ENCODE peak calls at places on chromosomes 12 and 14, in six cellular contexts. U is AG20443, E is NCI-H2171 treated with DMSO at 0.1 percent for 48 hours, I is NCI-H1436, Y is HEK293T, H is islet precursor cell. D is an unnamed sample.

GRCh38 chr14:71698027-71698426 is 234.2 kb upstream of the RGS6 start:
- DNase-seq in Y (no peak), H (no peak), U (no peak), E (no peak), I (no peak), D (no peak)

GRCh38 chr12:26297386-26298070 is 102.2 kb downstream of the SSPN start:
- DNase-seq in E (no peak), H (no peak), I (no peak), Y (no peak), U (no peak), D (no peak)

GRCh38 chr12:122813310-122813713 is 21.9 kb upstream of the HIP1R start:
- DNase-seq in E (no peak), H (no peak), Y (no peak), I (no peak), U (no peak), D (peak)

GRCh38 chr12:34399631-34400422 is 377.5 kb downstream of the ALG10 start:
- DNase-seq in U (peak), I (no peak), Y (peak), E (no peak), H (peak), D (peak)

GRCh38 chr14:76304536-76305473 is 71.1 kb upstream of the ESRRB start:
- DNase-seq in E (no peak), U (no peak), I (no peak), H (peak), Y (no peak), D (no peak)

GRCh38 chr12:95336387-95337067 is 118.9 kb downstream of the VEZT start:
- DNase-seq in Y (peak), E (peak), I (peak), U (peak), H (peak), D (peak)

GRCh38 chr14:89207925-89208328 is 209.1 kb downstream of the FOXN3 start:
- DNase-seq in U (no peak), Y (peak), I (no peak), H (peak), E (no peak), D (no peak)

GRCh38 chr14:83874662-83875061 is 1655.3 kb upstream of the FLRT2 start:
- DNase-seq in E (no peak), I (no peak), Y (no peak), U (no peak), H (no peak), D (no peak)

GRCh38 chr14:31419179-31420012 is 954 bp downstream of the HEATR5A start:
- DNase-seq in Y (no peak), E (peak), U (no peak), I (no peak), H (no peak), D (no peak)

GRCh38 chr12:106309671-106310313 is 7.3 kb downstream of the TCP11L2 start:
- DNase-seq in H (peak), E (no peak), Y (no peak), I (no peak), U (peak), D (no peak)

GRCh38 chr12:12613334-12613733 is 1.7 kb downstream of the CREBL2 start:
- DNase-seq in U (no peak), H (no peak), Y (no peak), E (no peak), I (no peak), D (no peak)

GRCh38 chr12:125280482-125281377 is 215.5 kb downstream of the AACS start:
- DNase-seq in E (no peak), I (no peak), H (peak), Y (no peak), U (no peak), D (no peak)

GRCh38 chr14:20624495-20625070 is 16.9 kb downstream of the OR6S1 start:
- DNase-seq in E (no peak), U (peak), H (peak), Y (peak), I (no peak), D (peak)

GRCh38 chr12:92602476-92602875 is 100.3 kb upstream of the PLEKHG7 start:
- DNase-seq in E (no peak), Y (no peak), I (no peak), U (peak), H (peak), D (no peak)

GRCh38 chr12:12954361-12954760 is 2.4 kb upstream of the GPRC5D start:
- DNase-seq in Y (no peak), I (no peak), U (peak), E (no peak), H (no peak), D (no peak)

GRCh38 chr12:84043355-84043754 is 869.2 kb downstream of the SLC6A15 start:
- DNase-seq in U (no peak), H (no peak), I (no peak), E (no peak), Y (no peak), D (no peak)

GRCh38 chr12:12645485-12645884 is 33.8 kb downstream of the CREBL2 start:
- DNase-seq in I (peak), H (no peak), E (no peak), Y (peak), U (peak), D (no peak)

GRCh38 chr12:117143008-117143532 is 43.9 kb upstream of the TESC start:
- DNase-seq in H (no peak), U (no peak), Y (peak), I (peak), E (no peak), D (no peak)

GRCh38 chr12:92111256-92111655 is 34.4 kb downstream of the BTG1 start:
- DNase-seq in U (no peak), Y (no peak), I (no peak), E (no peak), H (no peak), D (no peak)

GRCh38 chr14:55502746-55503284 is 62.4 kb upstream of the TBPL2 start:
- DNase-seq in Y (no peak), U (no peak), E (no peak), H (no peak), I (no peak), D (no peak)

GRCh38 chr12:28023156-28023887 is 50.8 kb upstream of the PTHLH start:
- DNase-seq in Y (no peak), H (no peak), U (peak), I (no peak), E (no peak), D (no peak)

GRCh38 chr12:64261813-64262212 is 39.7 kb upstream of the KICS2 start:
- DNase-seq in I (no peak), E (no peak), H (no peak), U (no peak), Y (no peak), D (no peak)

GRCh38 chr12:991350-992278 is 591 bp downstream of the ERC1 start:
- DNase-seq in Y (peak), U (peak), I (peak), H (peak), E (peak), D (peak)

GRCh38 chr12:47894652-47895051 is 10.1 kb downstream of the VDR start:
- DNase-seq in H (no peak), U (no peak), I (no peak), Y (no peak), E (no peak), D (no peak)

GRCh38 chr14:105299654-105300541 is 903 bp downstream of the BRF1 start:
- DNase-seq in I (no peak), H (no peak), E (peak), Y (no peak), U (peak), D (peak)

GRCh38 chr14:58760121-58760520 is 122.4 kb downstream of the DACT1 start:
- DNase-seq in I (no peak), Y (no peak), E (peak), H (no peak), U (no peak), D (no peak)

GRCh38 chr12:24854908-24855307 is 94.0 kb downstream of the BCAT1 start:
- DNase-seq in Y (no peak), U (no peak), I (no peak), E (no peak), H (no peak), D (no peak)

GRCh38 chr12:84732941-84733340 is 179.7 kb downstream of the SLC6A15 start:
- DNase-seq in H (no peak), U (no peak), I (no peak), E (no peak), Y (no peak), D (no peak)

GRCh38 chr14:87305345-87305744 is 687.6 kb downstream of the GALC start:
- DNase-seq in Y (no peak), E (no peak), H (no peak), I (no peak), U (no peak), D (no peak)